ENCODE peak calls at places on chromosomes 7 and 10, in six cellular contexts. P, K, D, W, N and E are unnamed samples.
A peak's percentile ranks its signal among the peaks of the same experiment; 100 is the strongest.

GRCh38 chr7:77544523-77544922 is 7.4 kb downstream of the PTPN12 start:
- DNase-seq in W (no peak), K (no peak), P (no peak), N (no peak), D (no peak), E (no peak)

GRCh38 chr7:1468899-1469298 is 9.6 kb upstream of the MICALL2 start:
- DNase-seq in D (no peak), N (no peak), P (no peak), K (no peak), W (no peak), E (no peak)

GRCh38 chr7:102111758-102112119 is 174.9 kb upstream of the SH2B2 start:
- DNase-seq in D (no peak), N (no peak), K (no peak), W (no peak), P (peak; percentile 53), E (no peak)

GRCh38 chr10:77578583-77579227 is 58.9 kb downstream of the KCNMA1 start:
- DNase-seq in D (no peak), P (no peak), K (peak; percentile 15), N (peak; percentile 31), W (no peak), E (no peak)

GRCh38 chr7:97016392-97017196 is 8.0 kb downstream of the DLX5 start:
- DNase-seq in D (no peak), K (no peak), P (peak; percentile 91), W (no peak), N (no peak), E (no peak)

GRCh38 chr7:130971297-130971696 is 237.3 kb upstream of the KLF14 start:
- DNase-seq in N (no peak), D (no peak), W (no peak), K (no peak), P (no peak), E (no peak)

GRCh38 chr7:24891173-24891787 is 88.7 kb downstream of the OSBPL3 start:
- DNase-seq in W (no peak), D (no peak), P (no peak), N (peak; percentile 15), K (no peak), E (no peak)

GRCh38 chr7:38232475-38233366 is 40.7 kb downstream of the TARP start:
- DNase-seq in D (peak; percentile 39), N (peak; percentile 51), P (no peak), K (no peak), W (no peak), E (no peak)

GRCh38 chr10:35372329-35372728 is 36.0 kb downstream of the CCNY start:
- DNase-seq in N (no peak), P (no peak), W (no peak), K (peak; percentile 60), D (peak; percentile 41), E (peak; percentile 14)

GRCh38 chr10:122525788-122526187 is 34.8 kb upstream of the DMBT1 start:
- DNase-seq in P (no peak), W (no peak), N (peak; percentile 9), K (no peak), D (peak; percentile 26), E (no peak)

GRCh38 chr10:114551310-114551972 is 106.6 kb downstream of the ABLIM1 start:
- DNase-seq in N (peak; percentile 46), W (no peak), K (no peak), P (no peak), D (peak; percentile 64), E (no peak)

GRCh38 chr7:27130540-27131389 is at the start of gene HOXA4:
- DNase-seq in W (no peak), N (no peak), P (peak; percentile 88), K (peak; percentile 89), D (peak; percentile 50), E (no peak)

GRCh38 chr7:150382123-150382843 is 3.2 kb downstream of the ZNF775 start:
- DNase-seq in W (no peak), D (no peak), K (no peak), P (no peak), N (no peak), E (no peak)

GRCh38 chr10:119619215-119619614 is 22.5 kb upstream of the TIAL1 start:
- DNase-seq in D (no peak), P (no peak), N (no peak), K (no peak), W (no peak), E (no peak)

GRCh38 chr7:2248984-2249694 is 7.1 kb downstream of the NUDT1 start:
- DNase-seq in K (peak; percentile 98), N (peak; percentile 99), W (no peak), D (peak; percentile 95), P (peak; percentile 54), E (peak; percentile 93)

GRCh38 chr7:148255333-148255732 is 335.2 kb upstream of the C7orf33 start:
- DNase-seq in D (no peak), W (no peak), P (no peak), K (no peak), N (no peak), E (no peak)

GRCh38 chr10:130045801-130046321 is 64.8 kb downstream of the C10orf143 start:
- DNase-seq in W (no peak), D (no peak), K (no peak), N (no peak), P (no peak), E (no peak)

GRCh38 chr10:127485153-127485857 is 63.8 kb upstream of the NPS start:
- DNase-seq in K (no peak), N (peak; percentile 22), P (peak; percentile 64), D (no peak), W (no peak), E (no peak)

GRCh38 chr10:310976-311639 is 175.9 kb downstream of the ZMYND11 start:
- DNase-seq in P (no peak), W (no peak), N (peak; percentile 43), D (peak; percentile 26), K (peak; percentile 55), E (no peak)

GRCh38 chr7:74387606-74388005 is 66.1 kb upstream of the GTF2IRD1 start:
- DNase-seq in K (no peak), W (no peak), P (no peak), N (no peak), D (no peak), E (no peak)

GRCh38 chr7:106792233-106792926 is 72.7 kb upstream of the PIK3CG start:
- DNase-seq in N (no peak), K (no peak), D (no peak), W (no peak), P (no peak), E (no peak)

DNA sequence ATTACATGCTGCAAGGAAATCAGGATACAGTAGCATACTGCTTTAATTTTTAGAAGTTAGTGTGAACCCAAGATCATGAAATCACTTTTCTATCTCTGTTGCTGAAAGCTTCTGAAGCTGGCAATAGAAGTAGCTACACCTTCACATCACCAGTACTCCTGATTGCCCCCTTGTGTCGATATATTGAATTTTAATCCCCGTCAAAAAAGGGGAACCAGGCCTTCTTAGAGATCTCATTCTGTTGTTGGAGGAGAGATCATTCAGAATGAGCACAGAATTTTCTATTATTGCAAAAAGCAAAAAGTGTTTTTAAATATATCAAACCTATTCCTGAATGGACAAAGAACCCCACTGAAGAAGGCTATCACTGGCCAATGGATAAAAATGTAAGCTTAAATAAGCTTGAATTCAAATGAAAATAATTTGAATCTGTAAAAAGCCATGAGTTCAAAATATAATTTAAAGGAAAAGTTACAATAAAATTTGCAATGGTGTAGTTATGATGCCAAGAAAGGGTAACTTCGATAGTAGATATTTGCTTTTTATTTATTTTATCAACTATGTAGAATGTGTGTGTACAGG is 39.7 kb upstream of the TEX47 start:
- DNase-seq in K (peak; percentile 4), N (peak; percentile 39), D (peak; percentile 18), P (no peak), W (peak; percentile 7), E (no peak)
- TF ChIP-seq CTCF in K (peak; percentile 47), N (peak; percentile 48), D (peak; percentile 32), P (peak; percentile 73), W (peak; percentile 36), E (peak; percentile 35)

GRCh38 chr7:39606941-39607340 is 16.4 kb upstream of the RALA start:
- DNase-seq in N (no peak), P (no peak), K (no peak), W (no peak), D (no peak), E (no peak)

GRCh38 chr7:39607865-39608264 is 15.5 kb upstream of the RALA start:
- DNase-seq in W (no peak), K (no peak), D (no peak), P (no peak), N (no peak), E (no peak)

GRCh38 chr7:39609084-39609461 is 14.3 kb upstream of the RALA start:
- DNase-seq in W (no peak), N (peak; percentile 63), D (peak; percentile 72), K (peak; percentile 70), P (no peak), E (no peak)

GRCh38 chr7:39608278-39608677 is 15.1 kb upstream of the RALA start:
- DNase-seq in P (no peak), D (no peak), W (no peak), K (no peak), N (no peak), E (no peak)

DNA sequence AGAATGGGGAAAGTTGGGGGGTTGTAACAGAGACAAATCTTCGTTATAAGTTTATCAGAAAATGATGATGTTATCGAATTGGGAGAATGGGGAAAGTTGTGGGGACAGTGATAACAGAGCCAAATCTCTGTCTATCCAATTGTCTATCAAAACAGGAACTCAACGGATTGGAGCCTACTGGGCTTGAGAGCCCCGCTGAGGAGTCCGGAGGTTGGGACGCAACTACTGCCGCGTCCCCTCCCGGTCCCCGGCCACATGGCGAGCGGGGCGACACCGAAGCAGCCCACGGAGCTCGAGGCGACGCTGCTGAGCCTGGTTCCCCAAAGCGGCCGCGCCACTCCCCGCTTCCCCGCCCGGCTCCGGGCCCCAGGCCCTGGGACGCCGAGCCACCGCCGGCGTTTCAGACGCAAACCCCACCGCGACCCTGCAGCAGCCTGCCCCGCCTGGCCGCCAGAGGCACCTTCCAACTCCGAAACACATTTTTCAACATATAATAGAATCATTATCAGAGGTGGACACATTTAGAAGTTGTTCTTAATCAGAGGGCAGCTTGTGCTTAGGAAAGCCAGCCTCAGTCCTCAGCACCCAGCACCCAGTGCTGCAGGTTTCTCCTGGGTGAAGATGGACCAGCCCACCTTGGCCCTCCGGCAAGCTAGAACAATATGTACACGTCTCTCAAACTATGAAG is 13.8 kb upstream of the RALA start:
- DNase-seq in K (no peak), P (peak; percentile 54), W (no peak), D (no peak), N (no peak), E (no peak)
- TF ChIP-seq CTCF in K (peak; percentile 8), P (peak; percentile 50), W (no peak), D (peak; percentile 32), N (peak; percentile 41), E (no peak)

GRCh38 chr10:24383681-24384106 is 174.8 kb downstream of the KIAA1217 start:
- DNase-seq in P (peak; percentile 88), K (peak; percentile 91), W (peak; percentile 33), N (peak; percentile 100), D (peak; percentile 99), E (peak; percentile 79)
- TF ChIP-seq CTCF in P (peak; percentile 76), K (peak; percentile 56), W (peak; percentile 47), N (peak; percentile 66), D (peak; percentile 61), E (peak; percentile 41)

GRCh38 chr7:132247995-132248618 is 328.2 kb downstream of the PLXNA4 start:
- DNase-seq in W (no peak), P (no peak), K (no peak), N (no peak), D (no peak), E (no peak)

GRCh38 chr7:132250480-132251326 is 325.6 kb downstream of the PLXNA4 start:
- DNase-seq in N (no peak), D (no peak), W (no peak), P (no peak), K (no peak), E (no peak)

GRCh38 chr7:132251327-132251659 is 325.0 kb downstream of the PLXNA4 start:
- DNase-seq in D (peak; percentile 21), N (no peak), W (no peak), K (no peak), P (peak; percentile 44), E (no peak)

GRCh38 chr7:132248841-132249590 is 327.3 kb downstream of the PLXNA4 start:
- DNase-seq in D (no peak), N (no peak), W (no peak), K (no peak), P (no peak), E (no peak)

GRCh38 chr7:132249591-132249971 is 326.7 kb downstream of the PLXNA4 start:
- DNase-seq in D (peak; percentile 40), P (peak; percentile 68), W (no peak), K (peak; percentile 29), N (peak; percentile 18), E (no peak)
- TF ChIP-seq CTCF in D (peak; percentile 18), P (peak; percentile 76), W (peak; percentile 40), K (peak; percentile 25), N (peak; percentile 38), E (no peak)